ENCODE peak calls at places on chromosomes 12 and 14, in seven cellular contexts. Y is breast epithelium, I is ovary, F is suprapubic skin, T is A549, B is uterus, R is Peyer's patch. X is an unnamed sample.
A peak's percentile ranks its signal among the peaks of the same experiment; 100 is the strongest.

GRCh38 chr12:96219700-96220206 is 25.6 kb downstream of the ELK3 start:
- DNase-seq in I (no peak), T (peak; percentile 98), B (no peak), R (no peak), Y (no peak), F (no peak), X (peak; percentile 27)

GRCh38 chr12:1350055-1350933 is 244.1 kb downstream of the FBXL14 start:
- DNase-seq in B (no peak), R (no peak), T (peak; percentile 54), F (no peak), Y (no peak), I (peak; percentile 37), X (no peak)

GRCh38 chr12:83473408-83474095 is 786.8 kb downstream of the TMTC2 start:
- DNase-seq in T (no peak), R (no peak), F (no peak), B (no peak), Y (no peak), I (no peak), X (no peak)

GRCh38 chr14:100078997-100079561 is 13.9 kb downstream of the EVL start:
- DNase-seq in R (no peak), Y (no peak), T (no peak), B (no peak), I (no peak), F (no peak), X (no peak)

GRCh38 chr12:71438670-71439361 is 782 bp upstream of the LGR5 start:
- DNase-seq in F (no peak), R (no peak), B (no peak), T (peak; percentile 6), Y (no peak), I (no peak), X (no peak)

GRCh38 chr12:94725375-94726168 is 75.2 kb upstream of the TMCC3 start:
- DNase-seq in I (no peak), F (no peak), B (no peak), Y (no peak), R (no peak), T (peak; percentile 66), X (no peak)

GRCh38 chr12:103354403-103354802 is 141.4 kb downstream of the C12orf42 start:
- DNase-seq in B (no peak), F (no peak), R (no peak), Y (no peak), T (no peak), I (no peak), X (no peak)

GRCh38 chr14:22888662-22889061 is 5.6 kb downstream of the REM2 start:
- DNase-seq in T (no peak), F (no peak), Y (no peak), I (no peak), R (no peak), B (no peak), X (no peak)

GRCh38 chr14:105015905-105016304 is 5.0 kb downstream of the CDCA4 start:
- DNase-seq in R (no peak), T (no peak), Y (no peak), B (no peak), I (no peak), F (no peak), X (no peak)

GRCh38 chr12:24198070-24198469 is 248.6 kb upstream of the SOX5 start:
- DNase-seq in F (no peak), I (no peak), Y (no peak), T (no peak), B (no peak), R (no peak), X (no peak)

GRCh38 chr14:58697927-58698641 is 60.3 kb downstream of the DACT1 start:
- DNase-seq in F (no peak), R (no peak), T (no peak), I (no peak), B (no peak), Y (no peak), X (no peak)

GRCh38 chr14:52154992-52155655 is 86.3 kb upstream of the NID2 start:
- DNase-seq in R (no peak), Y (no peak), B (no peak), I (no peak), F (no peak), T (no peak), X (no peak)

GRCh38 chr14:42480235-42480634 is 873.6 kb downstream of the LRFN5 start:
- DNase-seq in T (no peak), R (no peak), F (no peak), B (no peak), Y (no peak), I (no peak), X (no peak)

DNA sequence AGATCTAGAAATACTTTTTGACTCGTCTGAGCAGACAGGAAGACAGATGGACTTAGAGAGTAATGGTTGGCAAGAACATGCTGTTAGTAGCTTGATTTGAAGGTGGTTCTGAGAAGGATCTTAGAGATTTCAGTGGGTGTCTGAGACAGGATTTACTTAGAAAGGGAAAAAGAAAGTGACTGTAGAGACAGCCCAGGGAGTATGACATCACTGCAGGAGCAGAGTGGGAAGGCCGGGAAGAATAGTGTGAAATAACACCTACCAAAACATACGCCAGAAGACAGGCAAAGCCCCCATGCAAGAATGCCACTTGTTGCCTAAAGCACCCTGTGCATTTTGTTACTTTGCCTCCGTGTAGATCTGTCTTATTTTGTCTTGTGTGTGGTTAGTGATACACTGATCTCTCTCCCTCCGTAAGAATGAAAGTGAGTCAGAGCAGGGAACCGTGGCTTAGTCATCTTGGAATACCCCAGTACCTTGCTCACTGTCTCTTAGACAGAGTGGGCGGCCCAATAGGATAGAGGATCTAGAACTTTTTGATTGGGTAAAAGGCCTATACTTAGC is 161.3 kb upstream of the IFNG-AS1 start:
- DNase-seq in R (peak; percentile 47), Y (no peak), B (peak; percentile 21), I (no peak), F (no peak), T (peak; percentile 80), X (no peak)
- H3K4me3 ChIP-seq in R (peak overlapping the region; percentile 3), Y (peak overlapping the region; percentile 30), B (peak overlapping the region; percentile 18), I (peak overlapping the region; percentile 26), F (peak overlapping the region; percentile 40), T (peak overlapping the region; percentile 36), X (peak overlapping the region; percentile 5)

GRCh38 chr12:122206976-122207375 is 3.5 kb downstream of the B3GNT4 start:
- DNase-seq in T (no peak), Y (no peak), I (no peak), R (no peak), F (peak; percentile 75), B (no peak), X (no peak)
- TF ChIP-seq POLR2A in T (no peak), Y (no peak), I (no peak), R (no peak), F (no peak), B (no peak), X (no peak)

GRCh38 chr12:131621701-131622421 is 89.0 kb upstream of the SFSWAP start:
- DNase-seq in B (no peak), T (no peak), F (peak; percentile 76), I (no peak), R (peak; percentile 40), Y (no peak), X (no peak)
- H3K27ac ChIP-seq in B (no peak overlapping the region), T (no peak overlapping the region), F (no peak overlapping the region), I (no peak overlapping the region), R (no peak overlapping the region), Y (no peak overlapping the region), X (no peak overlapping the region)

GRCh38 chr12:73053903-73054302 is 781.7 kb downstream of the TRHDE start:
- DNase-seq in B (no peak), R (no peak), Y (no peak), F (no peak), I (no peak), T (no peak), X (no peak)

DNA sequence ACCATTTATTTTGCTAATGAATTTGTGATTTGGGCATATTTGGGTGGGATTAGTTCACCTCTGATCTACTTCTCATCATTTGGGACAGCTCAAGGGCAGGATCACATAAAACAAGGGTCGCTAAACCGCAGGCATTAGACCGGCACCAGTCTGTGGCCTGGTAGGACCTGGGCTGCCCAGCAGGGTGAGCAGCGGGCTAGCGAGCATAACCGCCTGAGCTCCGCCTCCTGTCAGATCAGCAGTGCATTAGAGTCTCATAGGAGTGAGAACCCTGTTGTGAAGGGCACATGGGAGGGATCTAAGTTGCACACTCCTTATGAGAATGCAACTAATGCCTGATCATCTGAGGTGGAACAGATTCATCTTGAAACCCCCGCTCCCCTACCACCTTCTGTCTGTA is 785.3 kb downstream of the TRHDE start:
- DNase-seq in R (no peak), Y (no peak), B (no peak), I (no peak), F (no peak), T (peak; percentile 6), X (no peak)
- H3K4me3 ChIP-seq in R (no peak overlapping the region), Y (no peak overlapping the region), B (no peak overlapping the region), I (no peak overlapping the region), F (no peak overlapping the region), T (no peak overlapping the region), X (no peak overlapping the region)

GRCh38 chr14:24093901-24094838 is at the start of gene PCK2:
- DNase-seq in T (peak; percentile 95), B (peak; percentile 88), R (peak; percentile 97), Y (peak; percentile 94), F (peak; percentile 97), I (peak; percentile 81), X (peak; percentile 72)

GRCh38 chr14:24094839-24095195 is 706 bp downstream of the PCK2 start:
- DNase-seq in Y (no peak), R (no peak), B (no peak), T (no peak), F (no peak), I (no peak), X (no peak)

GRCh38 chr14:24092960-24093900 is 881 bp upstream of the PCK2 start:
- DNase-seq in T (no peak), F (no peak), B (no peak), Y (no peak), I (no peak), R (peak; percentile 50), X (no peak)

GRCh38 chr14:24096545-24097181 is 2.6 kb downstream of the PCK2 start:
- DNase-seq in B (no peak), T (no peak), Y (no peak), R (peak; percentile 42), F (no peak), I (no peak), X (no peak)

GRCh38 chr14:24095196-24096068 is 1.3 kb downstream of the PCK2 start:
- DNase-seq in F (no peak), I (no peak), R (peak; percentile 94), T (peak; percentile 62), Y (no peak), B (peak; percentile 43), X (no peak)
- TF ChIP-seq POLR2A in F (no peak), I (no peak), R (peak; percentile 92), T (no peak), Y (no peak), B (no peak), X (no peak)

DNA sequence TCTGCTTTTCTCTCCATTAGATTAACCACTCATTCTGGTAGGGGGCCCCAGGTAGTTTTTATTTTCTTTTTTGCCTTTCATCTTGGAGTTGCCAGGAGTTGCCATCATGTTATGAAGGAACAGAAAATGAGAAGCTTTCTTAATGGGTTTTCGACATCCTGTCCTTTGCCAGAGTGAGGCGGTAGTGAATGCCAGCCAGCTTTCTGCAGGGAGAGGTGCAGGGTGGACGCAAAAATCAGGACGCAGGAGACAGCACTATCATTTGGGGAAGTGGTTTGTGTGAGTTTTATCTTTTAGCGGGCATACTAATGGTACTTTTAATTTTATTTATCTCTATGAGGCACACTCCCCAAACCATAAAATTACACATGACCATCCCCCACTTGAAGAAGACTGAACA is 1.7 kb downstream of the RASSF8 start:
- DNase-seq in I (peak; percentile 46), Y (no peak), T (peak; percentile 33), R (no peak), B (no peak), F (no peak), X (no peak)
- H3K27ac ChIP-seq in I (no peak overlapping the region), Y (peak overlapping the region; percentile 89), T (no peak overlapping the region), R (no peak overlapping the region), B (peak overlapping the region; percentile 95), F (peak overlapping the region; percentile 94), X (peak overlapping the region; percentile 98)